ENCODE peak calls at places on chromosomes 2 and 18, in ten cellular contexts. W, N, L, Y, C, O, B, S, E and Q are unnamed samples.
A peak's percentile ranks its signal among the peaks of the same experiment; 100 is the strongest.

GRCh38 chr2:212640428-212640827 is 101.8 kb upstream of the ERBB4 start:
- DNase-seq in W (no peak), N (no peak), L (no peak), Y (no peak), C (no peak), O (no peak), B (no peak), S (no peak), E (no peak), Q (no peak)

GRCh38 chr2:74427551-74427950 is 6.0 kb downstream of the WDR54 start:
- DNase-seq in W (no peak), N (no peak), L (no peak), Y (no peak), C (no peak), O (no peak), B (no peak), S (no peak), E (no peak), Q (no peak)

GRCh38 chr2:227057060-227057459 is 106.9 kb downstream of the COL4A4 start:
- DNase-seq in W (no peak), N (no peak), L (no peak), Y (no peak), C (no peak), O (no peak), B (no peak), S (no peak), E (no peak), Q (no peak)

GRCh38 chr2:230678451-230678850 is 34.2 kb upstream of the CAB39 start:
- DNase-seq in W (no peak), N (no peak), L (no peak), Y (no peak), C (no peak), O (no peak), B (no peak), S (no peak), E (no peak), Q (no peak)

GRCh38 chr2:202344178-202344577 is 31.9 kb upstream of the BMPR2 start:
- DNase-seq in W (no peak), N (no peak), L (no peak), Y (no peak), C (no peak), O (no peak), B (no peak), S (no peak), E (no peak), Q (no peak)

GRCh38 chr2:150677561-150677960 is 190.1 kb upstream of the RND3 start:
- DNase-seq in W (no peak), N (no peak), L (no peak), Y (no peak), C (no peak), O (no peak), B (no peak), S (no peak), E (no peak), Q (no peak)

GRCh38 chr2:158079672-158080071 is 22.0 kb upstream of the UPP2 start:
- DNase-seq in W (no peak), N (no peak), L (no peak), Y (no peak), C (no peak), O (no peak), B (no peak), S (no peak), E (no peak), Q (no peak)

GRCh38 chr2:88108796-88109195 is 19.1 kb downstream of the FABP1 start:
- DNase-seq in W (no peak), N (no peak), L (no peak), Y (no peak), C (no peak), O (no peak), B (no peak), S (no peak), E (no peak), Q (no peak)

GRCh38 chr18:711693-712400 is 583 bp downstream of the ENOSF1 start:
- DNase-seq in W (peak; percentile 50), N (peak; percentile 63), L (peak; percentile 77), Y (peak; percentile 62), C (peak; percentile 83), O (peak; percentile 75), B (peak; percentile 70), S (peak; percentile 68), E (peak; percentile 24), Q (peak; percentile 67)

GRCh38 chr18:25594351-25594750 is 242.4 kb upstream of the ZNF521 start:
- DNase-seq in W (no peak), N (no peak), L (no peak), Y (no peak), C (no peak), O (no peak), B (no peak), S (no peak), E (no peak), Q (no peak)

GRCh38 chr18:35983818-35984217 is 11.3 kb downstream of the RMP24 start:
- DNase-seq in W (no peak), N (no peak), L (no peak), Y (no peak), C (no peak), O (no peak), B (no peak), S (no peak), E (no peak), Q (no peak)

GRCh38 chr2:234203135-234203984 is 152.9 kb downstream of the SPP2 start:
- DNase-seq in W (peak; percentile 78), N (no peak), L (no peak), Y (no peak), C (no peak), O (no peak), B (no peak), S (no peak), E (peak; percentile 79), Q (no peak)

GRCh38 chr2:26541401-26542193 is 63.7 kb upstream of the OTOF start:
- DNase-seq in W (no peak), N (no peak), L (no peak), Y (no peak), C (no peak), O (no peak), B (no peak), S (no peak), E (no peak), Q (no peak)

GRCh38 chr2:26846334-26846863 is 1.5 kb upstream of the DPYSL5 start:
- DNase-seq in W (peak; percentile 80), N (no peak), L (peak; percentile 64), Y (peak; percentile 69), C (peak; percentile 77), O (peak; percentile 62), B (no peak), S (peak; percentile 74), E (peak; percentile 56), Q (peak; percentile 86)

GRCh38 chr2:206390181-206390580 is 53.2 kb upstream of the ADAM23 start:
- DNase-seq in W (no peak), N (no peak), L (no peak), Y (no peak), C (no peak), O (no peak), B (no peak), S (no peak), E (no peak), Q (no peak)

GRCh38 chr18:21741511-21742322 is 1.1 kb downstream of the MIB1 start:
- DNase-seq in W (no peak), N (no peak), L (peak; percentile 36), Y (peak; percentile 39), C (peak; percentile 50), O (peak; percentile 33), B (peak; percentile 75), S (peak; percentile 47), E (no peak), Q (no peak)

GRCh38 chr2:231942180-231942579 is 16.0 kb upstream of the NPPC start:
- DNase-seq in W (no peak), N (no peak), L (no peak), Y (no peak), C (no peak), O (no peak), B (no peak), S (no peak), E (no peak), Q (no peak)

GRCh38 chr18:9057646-9058045 is 44.9 kb upstream of the NDUFV2 start:
- DNase-seq in W (no peak), N (no peak), L (no peak), Y (peak; percentile 7), C (no peak), O (no peak), B (no peak), S (no peak), E (no peak), Q (no peak)

GRCh38 chr2:239545741-239546392 is 145.0 kb upstream of the HDAC4 start:
- DNase-seq in W (no peak), N (no peak), L (no peak), Y (no peak), C (no peak), O (no peak), B (peak; percentile 27), S (no peak), E (no peak), Q (no peak)

GRCh38 chr2:88239781-88240180 is 69.6 kb downstream of the THNSL2 start:
- DNase-seq in W (no peak), N (no peak), L (no peak), Y (no peak), C (no peak), O (no peak), B (peak; percentile 55), S (no peak), E (no peak), Q (peak; percentile 36)

GRCh38 chr18:24875286-24875685 is 414.8 kb downstream of the HRH4 start:
- DNase-seq in W (no peak), N (no peak), L (no peak), Y (no peak), C (no peak), O (no peak), B (no peak), S (no peak), E (no peak), Q (no peak)

GRCh38 chr18:78977627-78978271 is 1.9 kb upstream of the SALL3 start:
- DNase-seq in W (no peak), N (no peak), L (no peak), Y (no peak), C (no peak), O (no peak), B (no peak), S (no peak), E (no peak), Q (no peak)

GRCh38 chr18:57976230-57976773 is 67.7 kb upstream of the NEDD4L start:
- DNase-seq in W (no peak), N (no peak), L (no peak), Y (no peak), C (no peak), O (no peak), B (no peak), S (no peak), E (no peak), Q (no peak)

GRCh38 chr18:59096098-59096779 is 43.4 kb upstream of the SEC11C start:
- DNase-seq in W (no peak), N (no peak), L (no peak), Y (no peak), C (no peak), O (no peak), B (no peak), S (no peak), E (no peak), Q (no peak)

GRCh38 chr2:19029655-19030054 is 328.8 kb downstream of the OSR1 start:
- DNase-seq in W (no peak), N (no peak), L (no peak), Y (no peak), C (no peak), O (no peak), B (no peak), S (no peak), E (no peak), Q (no peak)

GRCh38 chr2:223219872-223220621 is 168.1 kb downstream of the KCNE4 start:
- DNase-seq in W (no peak), N (no peak), L (no peak), Y (no peak), C (no peak), O (no peak), B (no peak), S (no peak), E (no peak), Q (no peak)

GRCh38 chr2:235171511-235172130 is 219.8 kb downstream of the SH3BP4 start:
- DNase-seq in W (no peak), N (no peak), L (no peak), Y (no peak), C (no peak), O (no peak), B (no peak), S (no peak), E (no peak), Q (no peak)

GRCh38 chr2:208265371-208265806 is 666 bp upstream of the PIKFYVE start:
- DNase-seq in W (peak; percentile 15), N (no peak), L (peak; percentile 17), Y (peak; percentile 18), C (no peak), O (no peak), B (peak; percentile 64), S (peak; percentile 82), E (no peak), Q (peak; percentile 20)